ENCODE peak calls at places on chromosomes 1 and 21, in nine cellular contexts. A is sigmoid colon, L is fibroblast of lung, Q is cardiac muscle cell, N is right lobe of liver, Z is Peyer's patch, E is IMR-90, K is psoas muscle, J is stomach. I is an unnamed sample.

GRCh38 chr1:37570528-37571334 is 14.0 kb downstream of the DNALI1 start:
- DNase-seq in A (no peak), L (no peak), Q (no peak), N (no peak), Z (no peak), E (no peak), K (no peak), J (no peak), I (no peak)

GRCh38 chr1:244074559-244075171 is 23.6 kb downstream of the ZBTB18 start:
- DNase-seq in A (no peak), L (no peak), Q (no peak), N (no peak), Z (peak; percentile 74), E (no peak), K (no peak), J (peak; percentile 40), I (peak; percentile 90)

GRCh38 chr1:61865646-61866220 is 123.5 kb downstream of the PATJ start:
- DNase-seq in A (no peak), L (no peak), Q (no peak), N (no peak), Z (no peak), E (no peak), K (no peak), J (no peak), I (no peak)

GRCh38 chr21:42674351-42674940 is 21.0 kb downstream of the PDE9A start:
- DNase-seq in A (peak; percentile 95), L (peak; percentile 25), Q (peak; percentile 38), N (no peak), Z (no peak), E (no peak), K (peak; percentile 50), J (no peak), I (no peak)

GRCh38 chr21:46361937-46362336 is 38.0 kb downstream of the PCNT start:
- DNase-seq in A (no peak), L (no peak), Q (no peak), N (no peak), Z (no peak), E (no peak), K (no peak), J (no peak), I (no peak)

GRCh38 chr1:182955596-182956588 is 2.9 kb upstream of the SHCBP1L start:
- DNase-seq in A (no peak), L (peak; percentile 70), Q (peak; percentile 87), N (no peak), Z (no peak), E (peak; percentile 92), K (no peak), J (no peak), I (no peak)

GRCh38 chr1:211210052-211210451 is 49.1 kb upstream of the RCOR3 start:
- DNase-seq in A (no peak), L (no peak), Q (peak; percentile 68), N (no peak), Z (no peak), E (no peak), K (no peak), J (no peak), I (no peak)

GRCh38 chr1:234915923-234916675 is 212.5 kb downstream of the TOMM20 start:
- DNase-seq in A (peak; percentile 84), L (no peak), Q (peak; percentile 18), N (no peak), Z (peak; percentile 27), E (no peak), K (peak; percentile 43), J (peak; percentile 34), I (no peak)

GRCh38 chr1:42720868-42721267 is 19.2 kb downstream of the CLDN19 start:
- DNase-seq in A (no peak), L (no peak), Q (no peak), N (no peak), Z (no peak), E (no peak), K (no peak), J (no peak), I (no peak)

DNA sequence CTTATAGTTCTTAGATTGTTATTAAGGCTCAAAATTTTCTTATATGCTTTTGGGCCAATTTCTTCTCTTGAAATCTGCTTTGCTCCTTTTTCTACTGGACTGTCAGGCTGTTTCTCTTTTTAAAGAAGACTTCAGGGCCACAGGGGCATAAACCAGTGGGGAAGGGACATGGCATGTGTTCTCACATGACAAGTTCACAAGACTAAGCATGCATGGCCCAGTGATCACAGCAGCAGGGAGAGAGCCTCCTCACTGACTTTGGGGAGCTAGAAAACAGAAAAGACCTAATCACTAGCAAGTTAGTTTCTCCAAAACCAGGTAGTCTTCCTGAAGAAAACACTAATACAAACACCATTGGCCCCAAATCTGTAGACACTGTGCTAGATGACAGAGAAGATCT is 64.8 kb downstream of the RAB3GAP2 start:
- DNase-seq in A (no peak), L (no peak), Q (no peak), N (no peak), Z (no peak), E (no peak), K (no peak), J (no peak), I (no peak)
- H3K36me3 ChIP-seq in A (peaks cover 16% of the 10 kb centered on the region), L (peaks cover 6% of the 10 kb centered on the region), Q (peaks cover 30% of the 10 kb centered on the region), N (no peaks in the 10 kb centered on the region), Z (peaks cover 4% of the 10 kb centered on the region), E (peaks cover 27% of the 10 kb centered on the region), K (peaks cover 98% of the 10 kb centered on the region), J (peaks cover 83% of the 10 kb centered on the region), I (peaks cover 25% of the 10 kb centered on the region)

GRCh38 chr21:43816611-43817071 is 27.3 kb downstream of the RRP1 start:
- DNase-seq in A (no peak), L (no peak), Q (no peak), N (no peak), Z (no peak), E (no peak), K (peak; percentile 9), J (no peak), I (no peak)
- H3K36me3 ChIP-seq in A (no peaks in the 10 kb centered on the region), L (no peaks in the 10 kb centered on the region), Q (no peaks in the 10 kb centered on the region), N (no peaks in the 10 kb centered on the region), Z (no peaks in the 10 kb centered on the region), E (no peaks in the 10 kb centered on the region), K (no peaks in the 10 kb centered on the region), J (no peaks in the 10 kb centered on the region), I (no peaks in the 10 kb centered on the region)

DNA sequence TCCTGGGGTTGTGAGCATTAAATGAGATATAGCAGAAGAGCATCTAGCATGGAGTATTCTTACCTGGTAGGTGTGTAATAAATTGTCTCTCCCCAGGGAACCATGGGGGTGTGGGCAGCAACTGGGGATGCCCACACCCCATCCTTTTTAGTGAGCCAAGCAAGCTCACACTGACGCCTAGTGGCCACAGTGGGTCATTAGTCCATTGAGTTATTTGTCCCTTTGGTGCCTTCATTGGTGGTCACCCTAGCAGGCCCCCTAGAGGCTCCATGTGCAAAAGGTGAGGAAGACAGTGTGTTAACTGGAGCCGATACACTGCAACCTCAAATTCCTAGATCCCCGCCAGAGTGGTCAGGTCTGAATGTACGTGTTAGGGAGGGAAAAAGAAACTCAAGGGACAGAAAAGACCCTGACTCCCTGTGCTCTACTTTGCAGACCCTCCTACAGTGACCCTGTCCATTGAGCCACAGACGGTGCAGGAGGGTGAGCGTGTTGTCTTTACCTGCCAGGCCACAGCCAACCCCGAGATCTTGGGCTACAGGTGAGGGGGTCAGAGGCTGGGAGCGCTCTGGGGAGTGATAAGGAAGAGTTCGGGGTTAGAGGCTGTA is 93.3 kb upstream of the CD1D start:
- DNase-seq in A (peak; percentile 78), L (peak; percentile 81), Q (peak; percentile 79), N (no peak), Z (peak; percentile 78), E (peak; percentile 77), K (peak; percentile 40), J (no peak), I (no peak)
- H3K36me3 ChIP-seq in A (peaks cover 44% of the 10 kb centered on the region), L (peaks cover 39% of the 10 kb centered on the region), Q (peaks cover 6% of the 10 kb centered on the region), N (no peaks in the 10 kb centered on the region), Z (no peaks in the 10 kb centered on the region), E (peaks cover 79% of the 10 kb centered on the region), K (peaks cover 18% of the 10 kb centered on the region), J (peaks cover 62% of the 10 kb centered on the region), I (no peaks in the 10 kb centered on the region)

DNA sequence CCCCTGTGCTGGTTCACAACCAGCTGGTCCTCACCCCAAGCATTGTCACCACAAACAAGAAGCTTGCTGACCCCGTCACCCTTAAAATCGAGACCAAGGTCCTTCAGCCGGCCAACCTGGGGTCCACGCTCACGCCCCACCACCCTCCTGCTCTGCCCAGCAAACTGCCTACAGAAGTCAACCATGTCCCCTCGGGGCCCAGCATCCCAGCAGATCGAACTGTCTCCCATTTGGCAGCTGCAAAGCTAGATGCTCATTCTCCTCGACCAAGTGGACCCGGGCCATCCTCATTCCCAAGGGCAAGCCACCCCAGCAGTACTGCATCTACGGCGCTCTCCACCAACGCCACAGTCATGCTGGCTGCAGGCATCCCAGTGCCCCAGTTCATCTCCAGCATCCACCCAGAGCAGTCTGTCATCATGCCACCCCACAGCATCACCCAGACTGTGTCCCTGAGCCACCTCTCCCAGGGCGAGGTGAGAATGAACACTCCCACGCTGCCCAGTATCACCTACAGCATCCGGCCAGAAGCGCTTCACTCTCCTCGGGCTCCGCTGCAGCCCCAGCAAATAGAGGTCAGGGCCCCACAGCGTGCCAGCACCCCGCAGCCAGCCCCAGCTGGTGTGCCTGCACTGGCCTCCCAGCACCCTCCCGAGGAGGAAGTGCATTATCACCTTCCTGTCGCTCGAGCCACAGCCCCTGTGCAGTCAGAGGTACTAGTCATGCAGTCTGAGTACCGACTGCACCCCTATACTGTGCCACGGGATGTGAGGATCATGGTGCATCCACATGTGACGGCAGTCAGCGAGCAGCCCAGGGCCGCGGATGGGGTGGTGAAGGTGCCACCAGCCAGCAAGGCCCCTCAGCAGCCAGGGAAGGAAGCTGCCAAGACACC is 40.6 kb downstream of the ZBTB17 start:
- DNase-seq in A (no peak), L (no peak), Q (no peak), N (no peak), Z (peak; percentile 40), E (no peak), K (no peak), J (peak; percentile 20), I (no peak)
- H3K36me3 ChIP-seq in A (peaks cover 71% of the 10 kb centered on the region), L (peaks cover 16% of the 10 kb centered on the region), Q (peaks cover 76% of the 10 kb centered on the region), N (peaks cover 8% of the 10 kb centered on the region), Z (no peaks in the 10 kb centered on the region), E (peaks cover 66% of the 10 kb centered on the region), K (peaks cover 99% of the 10 kb centered on the region), J (peaks cover 100% of the 10 kb centered on the region), I (peaks cover 97% of the 10 kb centered on the region)

I was measured in naive thymus-derived CD4-positive, alpha-beta T cell.